ENCODE peak calls at places on chromosome 16, in six cellular contexts. P is cardiac muscle cell, R is body of pancreas, J is HCT116, H is stomach, D is tibial nerve. G is an unnamed sample. For H3K4me1, the result is how much of the 10 kb centered on the place peaks cover.

GRCh38 chr16:19203374-19203966 is 35.4 kb downstream of the SYT17 start:
- DNase-seq in J (no peak), P (no peak), R (peak), D (no peak), H (peak), G (no peak)

GRCh38 chr16:30049871-30050270 is 15.7 kb upstream of the ALDOA start:
- DNase-seq in R (no peak), P (no peak), J (no peak), D (no peak), H (no peak), G (no peak)

GRCh38 chr16:2156025-2156848 is 655 bp downstream of the TRAF7 start:
- DNase-seq in R (no peak), H (no peak), J (no peak), P (peak), D (no peak), G (no peak)

GRCh38 chr16:75483222-75483621 is 12.0 kb downstream of the CHST6 start:
- DNase-seq in J (peak), R (no peak), H (no peak), P (no peak), D (no peak), G (no peak)

GRCh38 chr16:84115919-84116719 is 623 bp downstream of the MBTPS1 start:
- DNase-seq in H (peak), J (no peak), P (peak), R (peak), D (no peak), G (no peak)

GRCh38 chr16:65667013-65667578 is 545.2 kb upstream of the CDH11 start:
- DNase-seq in H (no peak), D (no peak), R (no peak), J (no peak), P (peak), G (peak)

GRCh38 chr16:75287708-75288107 is 36.3 kb upstream of the BCAR1 start:
- DNase-seq in D (no peak), P (no peak), R (no peak), J (no peak), H (no peak), G (no peak)

GRCh38 chr16:48408688-48409087 is 23.5 kb upstream of the SIAH1 start:
- DNase-seq in H (peak), D (no peak), P (no peak), J (no peak), R (peak), G (no peak)

GRCh38 chr16:79826732-79827514 is 226.4 kb upstream of the MAF start:
- DNase-seq in J (no peak), D (no peak), R (no peak), P (no peak), H (no peak), G (no peak)

GRCh38 chr16:74487634-74488495 is 66.6 kb upstream of the CLEC18B start:
- DNase-seq in P (no peak), H (no peak), R (no peak), D (no peak), J (no peak), G (no peak)

GRCh38 chr16:86306046-86306644 is 204.2 kb upstream of the FOXF1 start:
- DNase-seq in R (no peak), J (no peak), D (no peak), P (no peak), H (no peak), G (no peak)
- H3K4me1 ChIP-seq in R (under half), J (under half), D (under half), P (under half), H (under half), G (under half)

GRCh38 chr16:86834451-86835035 is 256.2 kb downstream of the FOXL1 start:
- DNase-seq in J (no peak), H (no peak), P (peak), R (no peak), D (no peak), G (no peak)
- TF ChIP-seq CTCF in J (peak), H (no peak), P (no peak), R (no peak), D (no peak), G (peak)

GRCh38 chr16:14609716-14610115 is 20.3 kb downstream of the PARN start:
- DNase-seq in H (no peak), R (no peak), D (no peak), P (no peak), J (no peak), G (no peak)
- H3K4me1 ChIP-seq in H (under half), R (under half), D (under half), P (under half), J (under half), G (under half)

GRCh38 chr16:77406680-77407079 is 28.2 kb downstream of the ADAMTS18 start:
- DNase-seq in R (no peak), P (no peak), H (no peak), J (peak), D (no peak), G (no peak)
- TF ChIP-seq CTCF in R (no peak), P (peak), H (no peak), J (peak), D (no peak), G (no peak)

GRCh38 chr16:49440156-49441065 is 66.8 kb downstream of the C16orf78 start:
- DNase-seq in H (no peak), J (no peak), R (no peak), D (no peak), P (no peak), G (no peak)

GRCh38 chr16:49439676-49440075 is 66.1 kb downstream of the C16orf78 start:
- DNase-seq in J (no peak), D (no peak), H (no peak), P (no peak), R (no peak), G (peak)

GRCh38 chr16:49443576-49443975 is 70.0 kb downstream of the C16orf78 start:
- DNase-seq in D (no peak), P (no peak), J (no peak), H (no peak), R (no peak), G (no peak)

GRCh38 chr16:49442805-49443204 is 69.2 kb downstream of the C16orf78 start:
- DNase-seq in H (no peak), P (no peak), J (no peak), R (no peak), D (no peak), G (peak)

GRCh38 chr16:49441366-49441780 is 67.8 kb downstream of the C16orf78 start:
- DNase-seq in P (peak), J (no peak), D (no peak), H (peak), R (peak), G (peak)
- H3K4me1 ChIP-seq in P (under half), J (under half), D (under half), H (under half), R (under half), G (under half)

DNA sequence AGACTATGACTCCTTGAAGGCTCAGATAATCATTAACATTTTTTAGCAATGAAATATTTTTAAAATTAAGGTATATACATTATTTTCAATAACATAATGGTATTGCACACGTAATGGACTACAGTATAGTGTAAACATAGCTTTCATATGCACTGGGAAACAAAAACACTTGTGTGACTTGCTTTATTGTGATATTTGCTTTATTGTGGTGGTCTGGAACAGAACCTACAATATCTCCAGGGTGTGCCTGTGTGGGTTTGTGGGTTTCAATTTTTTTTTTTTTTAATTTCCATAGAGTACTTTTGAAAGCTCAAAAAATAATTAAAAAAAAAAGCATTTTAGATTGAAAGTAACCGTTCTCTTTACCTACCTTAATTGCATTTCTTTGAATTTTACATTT is 25.3 kb downstream of the CYLD start:
- DNase-seq in D (no peak), J (no peak), P (no peak), R (no peak), H (no peak), G (no peak)
- TF ChIP-seq CTCF in D (no peak), J (no peak), P (no peak), R (no peak), H (no peak), G (no peak)

GRCh38 chr16:89365044-89365467 is 125.3 kb downstream of the ANKRD11 start:
- DNase-seq in R (no peak), P (no peak), H (no peak), J (no peak), D (no peak), G (peak)
- H3K4me1 ChIP-seq in R (half or more), P (under half), H (half or more), J (half or more), D (half or more), G (half or more)

DNA sequence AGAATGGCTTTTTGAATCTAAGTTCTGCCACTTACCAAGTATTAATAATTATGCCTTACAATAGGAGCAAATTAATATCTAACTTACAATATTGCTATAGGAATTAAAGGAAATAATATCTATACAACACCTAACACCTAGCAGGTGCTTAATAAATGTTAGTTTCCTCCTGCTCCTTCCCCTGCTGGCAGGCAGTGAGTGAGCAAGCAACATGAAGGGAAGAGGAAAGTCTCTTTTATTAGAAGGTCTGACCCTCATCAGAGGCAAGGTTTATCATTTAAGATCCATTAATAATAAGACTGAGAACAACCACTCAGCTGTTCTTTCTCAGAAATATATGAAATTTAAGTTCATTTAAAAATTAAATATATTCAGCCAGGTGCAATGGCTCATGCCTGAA is 6.7 kb upstream of the DYNC1LI2 start:
- DNase-seq in D (no peak), R (no peak), H (no peak), J (no peak), P (no peak), G (no peak)
- TF ChIP-seq CTCF in D (no peak), R (no peak), H (no peak), J (peak), P (no peak), G (peak)

GRCh38 chr16:10990378-10990777 is 46.0 kb downstream of the CLEC16A start:
- DNase-seq in D (no peak), H (no peak), P (no peak), J (no peak), R (no peak), G (no peak)

GRCh38 chr16:10992112-10992511 is 47.7 kb downstream of the CLEC16A start:
- DNase-seq in H (no peak), P (no peak), D (no peak), R (no peak), J (no peak), G (no peak)

GRCh38 chr16:10994571-10994970 is 50.2 kb downstream of the CLEC16A start:
- DNase-seq in H (no peak), R (no peak), D (no peak), P (no peak), J (no peak), G (no peak)

GRCh38 chr16:10993649-10994048 is 49.3 kb downstream of the CLEC16A start:
- DNase-seq in P (no peak), R (no peak), H (no peak), D (no peak), J (no peak), G (no peak)

DNA sequence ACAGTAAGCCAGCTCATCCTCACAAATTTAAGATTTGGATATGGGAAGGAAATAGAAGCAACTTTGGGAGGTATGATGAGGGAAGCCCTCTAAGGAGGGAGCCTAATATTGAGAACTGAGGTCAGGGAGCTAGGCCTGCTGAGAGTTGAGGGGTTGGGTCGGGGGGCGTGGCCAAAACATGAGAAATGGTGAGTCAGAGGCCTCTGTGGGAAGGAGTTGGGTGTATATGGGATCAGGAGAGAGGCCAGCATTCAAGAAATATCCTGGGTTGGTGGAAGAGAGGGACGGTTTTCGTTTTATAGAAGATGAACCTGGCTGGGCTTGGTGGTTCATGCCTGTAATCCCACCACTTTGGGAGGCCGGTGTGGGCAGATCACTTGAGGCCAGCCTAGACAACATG is 48.4 kb downstream of the CLEC16A start:
- DNase-seq in H (peak), D (no peak), J (peak), R (no peak), P (no peak), G (no peak)
- H3K4me1 ChIP-seq in H (under half), D (under half), J (half or more), R (under half), P (under half), G (under half)

G was measured in Caco-2.